ENCODE peak calls at places on chromosome 5, in seven cellular contexts. F is tibial nerve, B is upper lobe of left lung, S is A549, H is K562, Y is sigmoid colon, K is ovary. E is an unnamed sample. For H3K4me1, the result is how much of the 10 kb centered on the place peaks cover.

GRCh38 chr5:2110137-2110933 is 227.6 kb upstream of the IRX4 start:
- DNase-seq in F (no peak), B (no peak), S (no peak), H (no peak), Y (no peak), K (no peak), E (no peak)

GRCh38 chr5:1375871-1376850 is 31.3 kb upstream of the CLPTM1L start:
- DNase-seq in F (no peak), B (no peak), S (no peak), H (no peak), Y (no peak), K (no peak), E (peak)

GRCh38 chr5:149760700-149761187 is 30.6 kb downstream of the PPARGC1B start:
- DNase-seq in F (no peak), B (no peak), S (peak), H (no peak), Y (no peak), K (no peak), E (no peak)

GRCh38 chr5:40796487-40796889 is 1.7 kb downstream of the PRKAA1 start:
- DNase-seq in F (peak), B (peak), S (peak), H (no peak), Y (no peak), K (no peak), E (no peak)

GRCh38 chr5:448766-449090 is 5.8 kb downstream of the EXOC3 start:
- DNase-seq in F (no peak), B (no peak), S (no peak), H (no peak), Y (no peak), K (no peak), E (no peak)

GRCh38 chr5:1725641-1726468 is 73.8 kb downstream of the MRPL36 start:
- DNase-seq in F (no peak), B (peak), S (no peak), H (peak), Y (peak), K (peak), E (peak)

GRCh38 chr5:145774442-145774841 is 60.7 kb downstream of the PRELID2 start:
- DNase-seq in F (no peak), B (no peak), S (no peak), H (no peak), Y (no peak), K (no peak), E (no peak)

GRCh38 chr5:21672911-21673310 is 1180.2 kb downstream of the CDH12 start:
- DNase-seq in F (no peak), B (no peak), S (no peak), H (no peak), Y (no peak), K (no peak), E (no peak)

GRCh38 chr5:55936100-55936693 is 58.6 kb downstream of the IL6ST start:
- DNase-seq in F (peak), B (peak), S (peak), H (peak), Y (peak), K (peak), E (no peak)

GRCh38 chr5:119597728-119598298 is 31.5 kb upstream of the FAM170A start:
- DNase-seq in F (no peak), B (no peak), S (no peak), H (no peak), Y (no peak), K (no peak), E (no peak)

GRCh38 chr5:175381116-175381515 is 62.9 kb downstream of the DRD1 start:
- DNase-seq in F (no peak), B (no peak), S (no peak), H (no peak), Y (no peak), K (no peak), E (no peak)

GRCh38 chr5:52777186-52777585 is 10.5 kb upstream of the ITGA1 start:
- DNase-seq in F (no peak), B (no peak), S (no peak), H (no peak), Y (no peak), K (no peak), E (no peak)

GRCh38 chr5:90424245-90424644 is 14.7 kb upstream of the CETN3 start:
- DNase-seq in F (no peak), B (no peak), S (no peak), H (no peak), Y (no peak), K (no peak), E (no peak)

GRCh38 chr5:71748360-71748759 is 29.3 kb downstream of the CARTPT start:
- DNase-seq in F (no peak), B (peak), S (no peak), H (no peak), Y (peak), K (peak), E (no peak)

GRCh38 chr5:131279209-131279608 is 15.4 kb downstream of the CDC42SE2 start:
- DNase-seq in F (no peak), B (no peak), S (no peak), H (no peak), Y (no peak), K (no peak), E (no peak)

GRCh38 chr5:174311531-174312269 is 266.2 kb downstream of the NSG2 start:
- DNase-seq in F (peak), B (peak), S (peak), H (peak), Y (no peak), K (peak), E (peak)

GRCh38 chr5:42801516-42802166 is 10.1 kb downstream of the SELENOP start:
- DNase-seq in F (no peak), B (no peak), S (no peak), H (no peak), Y (no peak), K (no peak), E (no peak)

GRCh38 chr5:132422720-132423442 is 53.4 kb downstream of the SLC22A5 start:
- DNase-seq in F (no peak), B (peak), S (peak), H (peak), Y (no peak), K (peak), E (no peak)

GRCh38 chr5:132419517-132420468 is 50.3 kb downstream of the SLC22A5 start:
- DNase-seq in F (peak), B (peak), S (peak), H (peak), Y (peak), K (peak), E (no peak)

GRCh38 chr5:132423443-132423898 is 54.0 kb downstream of the SLC22A5 start:
- DNase-seq in F (no peak), B (no peak), S (no peak), H (no peak), Y (no peak), K (no peak), E (no peak)

GRCh38 chr5:132420706-132421272 is 51.3 kb downstream of the SLC22A5 start:
- DNase-seq in F (no peak), B (peak), S (no peak), H (no peak), Y (no peak), K (peak), E (no peak)

DNA sequence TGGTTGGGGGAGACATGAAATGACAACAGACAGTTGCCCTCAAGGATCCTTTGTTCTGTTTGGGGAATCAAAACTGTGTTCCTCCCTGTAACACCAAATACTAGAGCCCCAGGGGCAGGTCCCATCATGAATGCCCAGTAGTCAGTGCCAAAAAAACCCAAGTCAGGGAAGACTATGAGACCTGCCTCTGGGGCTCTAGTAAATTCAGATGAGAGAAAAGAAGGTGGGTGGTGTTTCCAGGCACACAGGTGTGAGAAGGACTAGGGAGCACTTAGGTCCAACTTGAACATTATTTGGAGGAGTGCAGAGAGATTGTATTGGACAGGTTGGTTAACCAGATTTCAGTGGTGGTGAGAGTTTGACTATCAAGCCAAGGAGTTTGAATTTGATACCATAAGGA is 51.9 kb downstream of the SLC22A5 start:
- DNase-seq in F (no peak), B (no peak), S (no peak), H (no peak), Y (no peak), K (no peak), E (no peak)
- H3K27ac ChIP-seq in F (peak), B (peak), S (no peak), H (no peak), Y (peak), K (no peak), E (no peak)

GRCh38 chr5:17282283-17283120 is 65.1 kb downstream of the BASP1 start:
- DNase-seq in F (no peak), B (no peak), S (no peak), H (no peak), Y (no peak), K (no peak), E (no peak)
- H3K4me1 ChIP-seq in F (under half), B (under half), S (half or more), H (under half), Y (under half), K (under half), E (under half)

GRCh38 chr5:170508660-170509322 is 5.0 kb downstream of the KCNIP1 start:
- DNase-seq in F (no peak), B (no peak), S (no peak), H (peak), Y (no peak), K (no peak), E (no peak)

GRCh38 chr5:170504598-170505266 is 912 bp downstream of the KCNIP1 start:
- DNase-seq in F (no peak), B (no peak), S (no peak), H (no peak), Y (no peak), K (no peak), E (no peak)

GRCh38 chr5:170509323-170509660 is 5.5 kb downstream of the KCNIP1 start:
- DNase-seq in F (no peak), B (no peak), S (no peak), H (no peak), Y (no peak), K (no peak), E (no peak)

GRCh38 chr5:170511550-170511949 is 7.7 kb downstream of the KCNIP1 start:
- DNase-seq in F (no peak), B (no peak), S (no peak), H (no peak), Y (no peak), K (no peak), E (no peak)

GRCh38 chr5:170508036-170508435 is 4.2 kb downstream of the KCNIP1 start:
- DNase-seq in F (no peak), B (no peak), S (no peak), H (no peak), Y (no peak), K (no peak), E (no peak)
- TF ChIP-seq EP300 in F (no peak), B (no peak), S (no peak), H (no peak), Y (no peak), K (no peak), E (no peak)

DNA sequence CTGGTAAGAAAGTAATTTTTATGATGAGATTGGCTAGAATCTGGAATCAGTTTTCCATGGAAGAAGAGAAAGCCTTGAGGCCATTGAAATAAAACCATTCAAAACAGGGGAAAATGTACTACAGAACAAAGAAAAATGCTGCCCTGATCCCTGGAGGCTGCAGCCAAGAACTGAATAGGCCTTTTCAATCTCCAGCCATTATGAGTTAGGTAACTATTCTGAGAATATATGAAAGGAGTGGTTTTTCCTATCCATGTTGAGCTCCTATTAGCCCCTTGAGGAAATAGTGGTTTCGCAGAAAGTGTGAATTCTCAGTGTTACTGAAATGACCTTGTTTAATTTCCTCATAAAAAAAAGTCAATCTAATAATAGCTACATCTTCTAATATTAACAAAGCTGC is 408.5 kb upstream of the GRAMD2B start:
- DNase-seq in F (no peak), B (no peak), S (no peak), H (no peak), Y (no peak), K (no peak), E (no peak)
- H3K27ac ChIP-seq in F (no peak), B (no peak), S (no peak), H (no peak), Y (no peak), K (no peak), E (no peak)

DNA sequence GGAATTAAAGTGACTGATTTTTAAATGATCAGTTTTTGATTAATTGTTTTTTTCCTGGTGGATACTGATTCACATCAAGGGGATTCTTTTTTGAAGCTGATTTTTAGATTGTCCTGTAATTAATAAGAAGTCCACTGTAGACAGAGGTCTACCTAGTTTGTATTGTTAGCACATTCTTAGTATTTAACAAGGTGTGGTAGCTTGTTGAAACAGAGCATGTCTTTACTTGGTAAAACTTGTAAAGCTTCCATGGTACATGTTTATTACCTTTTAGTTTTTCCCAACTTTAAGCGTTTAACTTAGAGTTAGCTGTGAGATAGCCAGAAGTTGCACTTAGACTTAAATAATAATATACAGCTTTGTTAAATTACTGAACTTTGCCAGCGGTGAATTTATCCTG is 1.5 kb downstream of the BTF3 start:
- DNase-seq in F (no peak), B (no peak), S (no peak), H (no peak), Y (no peak), K (no peak), E (no peak)
- H3K4me1 ChIP-seq in F (under half), B (under half), S (under half), H (under half), Y (under half), K (under half), E (under half)

DNA sequence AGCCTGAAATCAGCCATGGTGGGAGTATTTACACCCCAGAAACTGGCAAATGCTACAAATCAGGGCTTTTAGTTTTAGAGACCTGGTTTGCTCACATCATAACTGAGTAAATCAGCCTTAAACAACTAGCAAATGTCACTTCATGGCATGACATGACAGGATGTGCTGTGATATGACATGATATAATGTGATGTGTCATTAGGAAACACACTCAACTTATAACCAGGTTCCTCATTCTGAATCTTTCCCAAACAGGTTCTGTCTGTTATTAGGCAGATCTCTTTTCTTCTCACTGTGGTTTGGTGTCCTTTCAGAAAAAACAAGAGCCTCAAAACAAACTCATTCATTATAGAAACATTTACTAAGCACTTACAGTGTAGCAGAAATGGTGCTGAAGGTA is 90.5 kb downstream of the ADAMTS12 start:
- DNase-seq in F (no peak), B (no peak), S (no peak), H (no peak), Y (no peak), K (no peak), E (no peak)
- TF ChIP-seq EP300 in F (no peak), B (no peak), S (no peak), H (no peak), Y (no peak), K (no peak), E (no peak)

DNA sequence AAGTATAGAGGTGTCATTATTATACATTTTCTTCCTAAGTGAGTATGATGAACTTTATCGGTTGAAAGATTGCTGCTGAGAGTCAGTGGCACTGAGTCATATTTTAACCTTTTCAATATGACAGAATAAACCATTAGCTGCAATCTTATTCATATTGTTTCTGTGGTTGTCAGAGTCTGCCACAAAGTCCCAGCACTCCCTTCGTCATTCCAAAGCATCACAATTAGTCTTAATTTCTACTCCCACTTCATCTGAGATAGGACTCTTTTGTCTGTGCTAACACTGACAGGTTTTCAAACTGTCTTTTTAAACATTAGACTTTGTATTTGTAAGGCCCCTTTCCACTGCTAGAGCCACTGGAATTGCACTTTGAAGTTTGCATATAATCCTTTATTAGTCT is 656.9 kb downstream of the MTRR start:
- DNase-seq in F (no peak), B (no peak), S (no peak), H (no peak), Y (no peak), K (no peak), E (no peak)
- H3K27ac ChIP-seq in F (no peak), B (no peak), S (no peak), H (no peak), Y (no peak), K (no peak), E (no peak)